ENCODE peak calls at places on chromosomes 1 and 21, in ten cellular contexts. L is GM04503; K is HT-29; V is NB4; W is ACHN; C is fibroblast of lung; X is AG08395; F is activated CD8-positive, alpha-beta memory T cell treated with anti-CD3 and anti-CD28 coated beads for 24 hours; U is mesenteric fat pad; I is heart right ventricle. O is an unnamed sample.

GRCh38 chr1:179124866-179125265 is 43.0 kb downstream of the TOR3A start:
- DNase-seq in L (no peak), K (no peak), V (no peak), W (no peak), C (peak), X (peak), F (no peak), U (no peak), I (no peak), O (peak)

GRCh38 chr1:110100335-110100734 is 11.9 kb upstream of the UBL4B start:
- DNase-seq in L (no peak), K (no peak), V (no peak), W (no peak), C (no peak), X (no peak), F (no peak), U (no peak), I (no peak), O (no peak)

GRCh38 chr1:4064150-4064889 is 164.2 kb upstream of the C1orf174 start:
- DNase-seq in L (no peak), K (no peak), V (no peak), W (no peak), C (no peak), X (no peak), F (no peak), U (no peak), I (no peak), O (no peak)

GRCh38 chr1:203440780-203441179 is 34.8 kb upstream of the PRELP start:
- DNase-seq in L (peak), K (peak), V (peak), W (peak), C (peak), X (peak), F (no peak), U (no peak), I (peak), O (peak)

GRCh38 chr1:4650486-4650885 is 3.9 kb upstream of the AJAP1 start:
- DNase-seq in L (no peak), K (no peak), V (peak), W (peak), C (peak), X (no peak), F (no peak), U (no peak), I (no peak), O (peak)

GRCh38 chr1:119227446-119227845 is 87.0 kb upstream of the WARS2 start:
- DNase-seq in L (no peak), K (no peak), V (no peak), W (no peak), C (no peak), X (no peak), F (no peak), U (no peak), I (no peak), O (no peak)

GRCh38 chr1:53024117-53024516 is 37.9 kb upstream of the PODN start:
- DNase-seq in L (no peak), K (no peak), V (no peak), W (no peak), C (no peak), X (no peak), F (no peak), U (no peak), I (no peak), O (no peak)

GRCh38 chr1:10549919-10550656 is 75.3 kb downstream of the PEX14 start:
- DNase-seq in L (no peak), K (no peak), V (no peak), W (no peak), C (no peak), X (no peak), F (no peak), U (no peak), I (no peak), O (no peak)

GRCh38 chr1:162663086-162663485 is 30.8 kb downstream of the DDR2 start:
- DNase-seq in L (no peak), K (no peak), V (no peak), W (no peak), C (peak), X (peak), F (no peak), U (no peak), I (no peak), O (no peak)

GRCh38 chr1:100354971-100355394 is 2.7 kb downstream of the CDC14A start:
- DNase-seq in L (no peak), K (peak), V (peak), W (peak), C (peak), X (no peak), F (no peak), U (no peak), I (no peak), O (no peak)

GRCh38 chr1:47911424-47911823 is 85.8 kb downstream of the TRABD2B start:
- DNase-seq in L (no peak), K (no peak), V (no peak), W (no peak), C (no peak), X (no peak), F (no peak), U (no peak), I (no peak), O (no peak)

GRCh38 chr1:8026976-8027747 is 1.1 kb upstream of the ERRFI1 start:
- DNase-seq in L (no peak), K (peak), V (no peak), W (peak), C (peak), X (no peak), F (no peak), U (no peak), I (no peak), O (peak)

GRCh38 chr1:41416552-41417334 is 55.5 kb downstream of the FOXO6 start:
- DNase-seq in L (peak), K (peak), V (peak), W (peak), C (peak), X (peak), F (peak), U (no peak), I (peak), O (peak)

GRCh38 chr1:65193129-65193528 is 45.1 kb downstream of the AK4 start:
- DNase-seq in L (no peak), K (no peak), V (no peak), W (no peak), C (peak), X (no peak), F (no peak), U (no peak), I (no peak), O (no peak)

GRCh38 chr1:29649375-29650040 is 413.2 kb downstream of the PTPRU start:
- DNase-seq in L (no peak), K (no peak), V (no peak), W (no peak), C (peak), X (no peak), F (peak), U (peak), I (no peak), O (no peak)

GRCh38 chr1:48061162-48062136 is 64.3 kb upstream of the TRABD2B start:
- DNase-seq in L (no peak), K (peak), V (peak), W (peak), C (peak), X (peak), F (no peak), U (no peak), I (peak), O (no peak)

GRCh38 chr1:94694234-94694915 is 125.8 kb upstream of the SLC44A3 start:
- DNase-seq in L (no peak), K (no peak), V (no peak), W (no peak), C (peak), X (no peak), F (no peak), U (no peak), I (no peak), O (no peak)

GRCh38 chr1:12480748-12481362 is 137.2 kb downstream of the DHRS3 start:
- DNase-seq in L (peak), K (peak), V (peak), W (peak), C (peak), X (peak), F (peak), U (no peak), I (no peak), O (peak)

GRCh38 chr1:110449661-110450651 is 993 bp upstream of the PROK1 start:
- DNase-seq in L (no peak), K (no peak), V (no peak), W (no peak), C (no peak), X (no peak), F (no peak), U (peak), I (no peak), O (no peak)

GRCh38 chr21:46431448-46431847 is 27.2 kb upstream of the DIP2A start:
- DNase-seq in L (no peak), K (no peak), V (no peak), W (no peak), C (no peak), X (no peak), F (no peak), U (no peak), I (no peak), O (no peak)

GRCh38 chr21:42973309-42973990 is 912 bp upstream of the PKNOX1 start:
- DNase-seq in L (no peak), K (no peak), V (no peak), W (no peak), C (no peak), X (no peak), F (no peak), U (peak), I (no peak), O (no peak)

GRCh38 chr1:53893999-53894636 is at the start of gene DIO1:
- DNase-seq in L (no peak), K (peak), V (no peak), W (no peak), C (no peak), X (no peak), F (no peak), U (no peak), I (no peak), O (no peak)

GRCh38 chr1:232628335-232629214 is 1.4 kb downstream of the SIPA1L2 start:
- DNase-seq in L (no peak), K (peak), V (peak), W (peak), C (peak), X (peak), F (no peak), U (no peak), I (no peak), O (no peak)

GRCh38 chr1:100606438-100606837 is 68.5 kb downstream of the GPR88 start:
- DNase-seq in L (no peak), K (peak), V (peak), W (peak), C (peak), X (peak), F (no peak), U (no peak), I (peak), O (peak)

GRCh38 chr1:157566484-157567300 is 14.4 kb upstream of the FCRL5 start:
- DNase-seq in L (no peak), K (no peak), V (peak), W (no peak), C (no peak), X (no peak), F (no peak), U (no peak), I (no peak), O (no peak)

GRCh38 chr1:223747838-223748335 is 35.5 kb downstream of the CAPN2 start:
- DNase-seq in L (no peak), K (no peak), V (peak), W (no peak), C (peak), X (peak), F (no peak), U (no peak), I (no peak), O (peak)

GRCh38 chr1:215568287-215568692 is 1.2 kb downstream of the KCTD3 start:
- DNase-seq in L (peak), K (no peak), V (peak), W (peak), C (peak), X (peak), F (no peak), U (no peak), I (no peak), O (peak)

GRCh38 chr1:241990040-241990439 is 8.9 kb downstream of the MAP1LC3C start:
- DNase-seq in L (peak), K (peak), V (no peak), W (peak), C (peak), X (peak), F (no peak), U (no peak), I (peak), O (peak)

GRCh38 chr1:154170547-154171221 is 15.8 kb upstream of the NUP210L start:
- DNase-seq in L (no peak), K (no peak), V (no peak), W (no peak), C (no peak), X (no peak), F (no peak), U (no peak), I (no peak), O (no peak)

GRCh38 chr1:155079487-155080249 is 1.0 kb downstream of the EFNA3 start:
- DNase-seq in L (no peak), K (no peak), V (peak), W (no peak), C (no peak), X (no peak), F (no peak), U (no peak), I (no peak), O (no peak)

GRCh38 chr21:45590246-45590725 is 48.0 kb upstream of the SLC19A1 start:
- DNase-seq in L (no peak), K (no peak), V (peak), W (no peak), C (peak), X (peak), F (no peak), U (peak), I (peak), O (peak)

GRCh38 chr21:35585155-35585554 is 475.2 kb downstream of the SETD4 start:
- DNase-seq in L (no peak), K (no peak), V (no peak), W (no peak), C (peak), X (no peak), F (no peak), U (no peak), I (no peak), O (no peak)

GRCh38 chr1:189775343-189775742 is 702.3 kb downstream of the BRINP3 start:
- DNase-seq in L (no peak), K (no peak), V (peak), W (no peak), C (peak), X (no peak), F (no peak), U (no peak), I (no peak), O (no peak)

GRCh38 chr1:109877320-109877771 is 33.3 kb upstream of the CSF1 start:
- DNase-seq in L (peak), K (no peak), V (no peak), W (peak), C (peak), X (peak), F (peak), U (peak), I (peak), O (peak)

GRCh38 chr21:32733356-32733755 is 5.5 kb upstream of the SYNJ1 start:
- DNase-seq in L (no peak), K (no peak), V (no peak), W (no peak), C (no peak), X (no peak), F (no peak), U (no peak), I (no peak), O (no peak)

GRCh38 chr1:114428083-114428754 is 82.8 kb downstream of the TRIM33 start:
- DNase-seq in L (peak), K (peak), V (peak), W (peak), C (no peak), X (peak), F (no peak), U (no peak), I (no peak), O (no peak)